ENCODE peak calls at places on chromosome 19, in four cellular contexts. B is HepG2, M is GM12878, Z is SK-N-SH. W is an unnamed sample.

GRCh38 chr19:15836595-15837398 is 21.3 kb upstream of the OR10H1 start:
- DNase-seq in Z (peak; percentile 88), B (peak; percentile 94), M (peak; percentile 61), W (peak; percentile 96)

GRCh38 chr19:13835791-13836723 is 40.8 kb downstream of the ZSWIM4 start:
- DNase-seq in Z (no peak), M (no peak), B (no peak), W (no peak)

GRCh38 chr19:23403581-23404324 is 8.5 kb upstream of the ZNF91 start:
- DNase-seq in M (no peak), Z (no peak), B (peak; percentile 87), W (no peak)

GRCh38 chr19:11064831-11065303 is 24.4 kb upstream of the LDLR start:
- DNase-seq in Z (no peak), B (no peak), M (no peak), W (peak; percentile 56)

GRCh38 chr19:15979293-15979692 is 30.5 kb downstream of the OR10H4 start:
- DNase-seq in Z (no peak), B (no peak), M (no peak), W (no peak)

GRCh38 chr19:58196911-58197616 is 14.2 kb downstream of the ZNF274 start:
- DNase-seq in Z (no peak), M (no peak), B (peak; percentile 10), W (no peak)

GRCh38 chr19:6611441-6611852 is 20.5 kb upstream of the CD70 start:
- DNase-seq in B (no peak), Z (no peak), M (no peak), W (no peak)

GRCh38 chr19:39405261-39405912 is 1.3 kb upstream of the ZFP36 start:
- DNase-seq in B (no peak), Z (no peak), M (no peak), W (no peak)

GRCh38 chr19:45790942-45791341 is 1.7 kb downstream of the DMWD start:
- DNase-seq in M (no peak), B (no peak), Z (no peak), W (no peak)

GRCh38 chr19:47623921-47624391 is 15.0 kb downstream of the BICRA start:
- DNase-seq in Z (no peak), M (no peak), B (peak; percentile 91), W (no peak)

GRCh38 chr19:15282311-15282705 is 50.0 kb downstream of the BRD4 start:
- DNase-seq in M (no peak), Z (no peak), B (no peak), W (no peak)

GRCh38 chr19:50817941-50818858 is 5.4 kb downstream of the KLK1 start:
- DNase-seq in M (peak; percentile 63), Z (peak; percentile 95), B (no peak), W (peak; percentile 97)

GRCh38 chr19:11168568-11168967 is 13.0 kb upstream of the SPC24 start:
- DNase-seq in M (no peak), Z (no peak), B (no peak), W (no peak)

GRCh38 chr19:34393629-34394028 is 10.6 kb upstream of the PDCD2L start:
- DNase-seq in B (no peak), Z (no peak), M (no peak), W (no peak)

GRCh38 chr19:608155-609000 is 18.7 kb downstream of the HCN2 start:
- DNase-seq in Z (peak; percentile 88), B (no peak), M (no peak), W (no peak)

GRCh38 chr19:607301-608154 is 17.8 kb downstream of the HCN2 start:
- DNase-seq in M (no peak), B (no peak), Z (no peak), W (no peak)

GRCh38 chr19:610801-611505 is 21.3 kb downstream of the HCN2 start:
- DNase-seq in B (no peak), M (no peak), Z (peak; percentile 87), W (peak; percentile 84)

GRCh38 chr19:610071-610800 is 20.6 kb downstream of the HCN2 start:
- DNase-seq in Z (no peak), B (no peak), M (no peak), W (no peak)

GRCh38 chr19:609001-609340 is 19.3 kb downstream of the HCN2 start:
- DNase-seq in B (no peak), Z (peak; percentile 89), M (no peak), W (no peak)
- TF ChIP-seq JUND in B (no peak), Z (no peak), M (no peak), W (no peak)

GRCh38 chr19:44752123-44752815 is 3.8 kb downstream of the BCL3 start:
- DNase-seq in Z (no peak), B (no peak), M (no peak), W (no peak)
- H3K4me1 ChIP-seq in Z (peaks cover 27% of the 10 kb centered on the region), B (peaks cover 61% of the 10 kb centered on the region), M (peaks cover 34% of the 10 kb centered on the region), W (peaks cover 22% of the 10 kb centered on the region)

DNA sequence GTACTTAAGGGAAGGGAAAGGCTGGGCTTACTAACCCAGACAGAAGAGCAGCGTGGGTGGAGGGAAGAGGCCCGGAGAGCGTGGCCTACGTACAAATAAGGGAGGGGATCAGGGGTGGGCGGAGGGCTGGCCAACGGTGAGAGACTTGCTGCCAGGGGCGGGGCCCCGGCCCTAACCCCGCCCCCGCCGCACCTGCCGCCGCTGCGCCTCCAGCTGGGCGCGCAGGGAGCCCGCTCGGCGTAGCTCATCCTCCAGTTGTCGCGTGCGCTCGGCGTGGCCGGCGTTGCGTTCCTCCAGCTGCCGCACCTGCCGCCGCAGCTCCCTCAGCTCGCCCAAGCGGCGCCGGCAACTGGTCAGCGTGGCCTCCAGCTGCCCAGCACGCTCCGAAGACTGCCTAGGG is 5.7 kb downstream of the HOOK2 start:
- DNase-seq in Z (no peak), B (no peak), M (no peak), W (peak; percentile 35)
- TF ChIP-seq JUND in Z (no peak), B (no peak), M (no peak), W (no peak)

DNA sequence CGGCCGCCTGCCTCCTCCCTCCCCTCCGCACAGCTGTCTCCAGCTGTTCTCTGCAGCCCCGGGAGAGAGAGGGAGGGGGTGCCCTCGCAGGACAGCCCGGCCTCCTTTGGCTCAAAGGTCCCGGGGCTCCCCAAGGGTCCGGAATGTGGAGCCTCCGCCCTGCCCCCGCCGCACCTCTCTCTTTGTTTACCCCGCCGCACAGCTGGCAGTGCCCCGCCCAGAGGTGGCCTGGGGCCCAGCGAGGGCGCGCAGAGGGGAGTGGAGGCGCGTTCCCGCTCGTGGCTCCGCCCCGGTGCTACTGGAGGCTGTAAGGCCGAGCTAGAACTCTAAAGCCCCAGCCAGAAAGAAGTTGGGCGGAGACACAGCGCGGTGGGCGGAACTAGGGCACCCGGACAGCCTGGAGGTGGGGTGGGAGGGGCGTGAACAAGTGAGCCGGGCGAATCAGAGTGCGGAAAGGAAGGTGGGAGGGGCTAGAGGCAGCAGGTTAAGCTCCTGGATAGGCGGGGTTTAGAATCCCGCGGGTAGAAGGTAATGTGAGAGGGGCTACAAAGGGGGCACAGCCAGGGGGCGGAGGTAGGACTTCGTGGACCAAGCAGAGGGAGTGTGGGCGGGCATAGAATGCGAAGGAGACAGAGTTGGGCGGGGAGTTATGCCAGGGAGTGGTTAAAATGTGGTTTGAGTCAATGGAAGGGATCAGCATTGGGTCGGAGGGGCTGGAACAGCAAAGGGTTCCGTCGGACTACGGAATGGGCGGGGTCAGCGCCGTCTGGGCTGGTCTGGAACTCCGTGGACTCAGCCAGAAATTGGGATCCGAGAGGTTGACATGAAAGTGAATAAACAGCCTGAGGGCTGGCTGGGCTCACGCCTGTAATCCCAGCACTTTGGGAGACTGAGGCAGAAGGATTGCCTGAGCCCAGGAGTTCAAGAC is 2.8 kb downstream of the LTBP4 start:
- DNase-seq in M (peak; percentile 88), Z (peak; percentile 93), B (peak; percentile 96), W (peak; percentile 99)
- H3K4me1 ChIP-seq in M (peaks cover 20% of the 10 kb centered on the region), Z (peaks cover 7% of the 10 kb centered on the region), B (peaks cover 73% of the 10 kb centered on the region), W (peaks cover 60% of the 10 kb centered on the region)

GRCh38 chr19:7879102-7879770 is 5.0 kb upstream of the PRR36 start:
- DNase-seq in M (no peak), B (no peak), Z (no peak), W (no peak)

GRCh38 chr19:7874857-7875393 is 735 bp upstream of the PRR36 start:
- DNase-seq in B (no peak), Z (no peak), M (no peak), W (no peak)

GRCh38 chr19:7874080-7874856 is at the start of gene PRR36:
- DNase-seq in B (peak; percentile 58), M (no peak), Z (peak; percentile 93), W (no peak)

GRCh38 chr19:7873304-7874079 is 698 bp downstream of the PRR36 start:
- DNase-seq in Z (no peak), M (no peak), B (no peak), W (no peak)

GRCh38 chr19:7877249-7877836 is 3.2 kb upstream of the PRR36 start:
- DNase-seq in B (no peak), Z (no peak), M (no peak), W (no peak)
- TF ChIP-seq JUND in B (no peak), Z (no peak), M (no peak), W (no peak)

GRCh38 chr19:8370176-8371010 is 6.4 kb downstream of the ANGPTL4 start:
- DNase-seq in B (no peak), M (no peak), Z (no peak), W (peak; percentile 18)
- H3K4me1 ChIP-seq in B (peaks cover 79% of the 10 kb centered on the region), M (no peaks in the 10 kb centered on the region), Z (peaks cover 14% of the 10 kb centered on the region), W (peaks cover 22% of the 10 kb centered on the region)

GRCh38 chr19:19530423-19530804 is 1.7 kb downstream of the YJEFN3 start:
- DNase-seq in Z (no peak), B (no peak), M (no peak), W (no peak)

GRCh38 chr19:19532806-19533701 is 4.3 kb downstream of the YJEFN3 start:
- DNase-seq in B (no peak), M (no peak), Z (no peak), W (no peak)

GRCh38 chr19:19530889-19531288 is 2.2 kb downstream of the YJEFN3 start:
- DNase-seq in Z (no peak), M (no peak), B (no peak), W (no peak)

GRCh38 chr19:19533826-19534225 is 4.2 kb upstream of the CILP2 start:
- DNase-seq in M (no peak), Z (no peak), B (no peak), W (no peak)

GRCh38 chr19:19531951-19532805 is 3.5 kb downstream of the YJEFN3 start:
- DNase-seq in B (peak; percentile 30), Z (peak; percentile 86), M (no peak), W (peak; percentile 80)
- TF ChIP-seq JUND in B (no peak), Z (no peak), M (no peak), W (no peak)

GRCh38 chr19:3667037-3667638 is 33.1 kb downstream of the PIP5K1C start:
- DNase-seq in M (no peak), B (no peak), Z (no peak), W (no peak)
- H3K4me1 ChIP-seq in M (peaks cover 23% of the 10 kb centered on the region), B (peaks cover 21% of the 10 kb centered on the region), Z (no peaks in the 10 kb centered on the region), W (peaks cover 74% of the 10 kb centered on the region)

GRCh38 chr19:355134-355533 is 10.5 kb upstream of the MIER2 start:
- DNase-seq in M (no peak), Z (no peak), B (no peak), W (no peak)

GRCh38 chr19:362154-362553 is 17.6 kb upstream of the MIER2 start:
- DNase-seq in B (no peak), M (no peak), Z (no peak), W (no peak)

GRCh38 chr19:364496-365287 is 20.1 kb upstream of the MIER2 start:
- DNase-seq in M (no peak), B (no peak), Z (no peak), W (no peak)

GRCh38 chr19:362683-363082 is 18.1 kb upstream of the MIER2 start:
- DNase-seq in M (no peak), Z (no peak), B (no peak), W (no peak)

DNA sequence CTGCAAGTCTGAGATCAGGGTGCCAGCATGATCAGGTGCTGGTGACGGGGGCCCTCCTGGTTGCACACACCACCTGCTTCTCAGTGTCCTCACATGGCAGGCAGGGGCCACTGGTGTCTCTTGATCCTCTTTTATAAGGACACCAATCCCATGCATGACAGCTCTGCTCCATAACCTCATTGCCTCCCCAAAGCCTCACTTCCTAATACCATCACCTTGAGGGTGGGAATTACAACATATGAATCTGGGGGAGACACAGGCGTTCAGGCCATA is 15.0 kb upstream of the MIER2 start:
- DNase-seq in B (no peak), Z (no peak), M (no peak), W (no peak)
- TF ChIP-seq JUND in B (no peak), Z (no peak), M (no peak), W (no peak)